ENCODE peak calls at places on chromosome 15, in five cellular contexts. K, O, M, Y and P are unnamed samples.

GRCh38 chr15:88894819-88895767 is at the start of gene HAPLN3:
- DNase-seq in K (no peak), O (peak), M (peak), Y (no peak), P (no peak)

GRCh38 chr15:100591835-100592234 is 10.1 kb downstream of the LINS1 start:
- DNase-seq in K (no peak), O (no peak), M (no peak), Y (no peak), P (no peak)

GRCh38 chr15:25830844-25831443 is 32.2 kb downstream of the ATP10A start:
- DNase-seq in K (no peak), O (no peak), M (no peak), Y (peak), P (peak)

GRCh38 chr15:68700395-68701123 is 120.1 kb downstream of the ANP32A start:
- DNase-seq in K (peak), O (no peak), M (no peak), Y (peak), P (no peak)

GRCh38 chr15:41866263-41866703 is 27.6 kb downstream of the SPTBN5 start:
- DNase-seq in K (no peak), O (no peak), M (no peak), Y (no peak), P (no peak)

GRCh38 chr15:45429974-45430792 is 51.8 kb upstream of the GATM start:
- DNase-seq in K (no peak), O (peak), M (peak), Y (peak), P (no peak)

GRCh38 chr15:90780916-90781315 is 63.8 kb downstream of the BLM start:
- DNase-seq in K (no peak), O (no peak), M (no peak), Y (no peak), P (no peak)

GRCh38 chr15:66424963-66425612 is 38.4 kb downstream of the MAP2K1 start:
- DNase-seq in K (no peak), O (no peak), M (no peak), Y (no peak), P (no peak)

GRCh38 chr15:63597821-63598220 is 634 bp downstream of the FBXL22 start:
- DNase-seq in K (no peak), O (no peak), M (no peak), Y (no peak), P (no peak)

GRCh38 chr15:55774113-55774970 is 31.4 kb upstream of the PRTG start:
- DNase-seq in K (no peak), O (peak), M (peak), Y (peak), P (no peak)

GRCh38 chr15:31156808-31157207 is 55.3 kb upstream of the TRPM1 start:
- DNase-seq in K (no peak), O (no peak), M (no peak), Y (no peak), P (no peak)

GRCh38 chr15:40825661-40826088 is 2.8 kb downstream of the PPP1R14D start:
- DNase-seq in K (no peak), O (no peak), M (no peak), Y (no peak), P (peak)